ENCODE peak calls at places on chromosomes 12 and 14, in nine cellular contexts. H, U, G, Z, V, T, F, X and Q are unnamed samples. For H3K4me1 and H3K9me3, the result is how much of the 10 kb centered on the place peaks cover.

GRCh38 chr12:58916891-58917570 is 3.3 kb downstream of the LRIG3 start:
- DNase-seq in Z (no peak), H (peak), V (no peak), F (no peak), T (no peak), G (no peak), X (no peak), U (no peak), Q (peak)

GRCh38 chr12:3129301-3130052 is 52.3 kb downstream of the TSPAN9 start:
- DNase-seq in X (no peak), G (no peak), Z (no peak), U (no peak), V (no peak), F (no peak), H (no peak), T (no peak), Q (no peak)

GRCh38 chr14:101980700-101981099 is 16.3 kb downstream of the DYNC1H1 start:
- DNase-seq in Z (peak), T (no peak), V (no peak), G (peak), F (no peak), X (peak), H (no peak), U (no peak), Q (no peak)

GRCh38 chr12:6688543-6688999 is 604 bp downstream of the ZNF384 start:
- DNase-seq in F (peak), G (peak), U (peak), V (no peak), T (peak), X (peak), H (peak), Z (no peak), Q (no peak)

GRCh38 chr12:115135800-115136211 is 451.8 kb upstream of the TBX3 start:
- DNase-seq in G (no peak), X (peak), H (peak), V (no peak), T (no peak), F (no peak), Z (peak), U (peak), Q (no peak)

GRCh38 chr14:52473557-52473956 is 78.7 kb downstream of the TXNDC16 start:
- DNase-seq in V (no peak), T (no peak), H (peak), U (no peak), F (peak), X (no peak), G (peak), Z (no peak), Q (no peak)

GRCh38 chr12:124381454-124382207 is 86.7 kb downstream of the RFLNA start:
- DNase-seq in G (no peak), X (peak), H (peak), Z (peak), V (no peak), T (peak), F (no peak), U (no peak), Q (no peak)

GRCh38 chr12:56928262-56928661 is 5.9 kb downstream of the SDR9C7 start:
- DNase-seq in U (no peak), F (no peak), X (no peak), V (no peak), T (no peak), H (no peak), G (no peak), Z (no peak), Q (no peak)

GRCh38 chr12:107134558-107134957 is 41.2 kb upstream of the CRY1 start:
- DNase-seq in H (no peak), V (no peak), G (peak), F (peak), X (no peak), Z (no peak), U (no peak), T (no peak), Q (peak)

GRCh38 chr12:118424883-118425282 is 48.5 kb downstream of the SUDS3 start:
- DNase-seq in H (no peak), F (no peak), Z (no peak), G (no peak), V (no peak), T (no peak), U (no peak), X (no peak), Q (no peak)

GRCh38 chr12:121530600-121531355 is 50.0 kb downstream of the KDM2B start:
- DNase-seq in G (peak), H (peak), V (no peak), X (peak), T (no peak), U (no peak), F (peak), Z (peak), Q (no peak)

DNA sequence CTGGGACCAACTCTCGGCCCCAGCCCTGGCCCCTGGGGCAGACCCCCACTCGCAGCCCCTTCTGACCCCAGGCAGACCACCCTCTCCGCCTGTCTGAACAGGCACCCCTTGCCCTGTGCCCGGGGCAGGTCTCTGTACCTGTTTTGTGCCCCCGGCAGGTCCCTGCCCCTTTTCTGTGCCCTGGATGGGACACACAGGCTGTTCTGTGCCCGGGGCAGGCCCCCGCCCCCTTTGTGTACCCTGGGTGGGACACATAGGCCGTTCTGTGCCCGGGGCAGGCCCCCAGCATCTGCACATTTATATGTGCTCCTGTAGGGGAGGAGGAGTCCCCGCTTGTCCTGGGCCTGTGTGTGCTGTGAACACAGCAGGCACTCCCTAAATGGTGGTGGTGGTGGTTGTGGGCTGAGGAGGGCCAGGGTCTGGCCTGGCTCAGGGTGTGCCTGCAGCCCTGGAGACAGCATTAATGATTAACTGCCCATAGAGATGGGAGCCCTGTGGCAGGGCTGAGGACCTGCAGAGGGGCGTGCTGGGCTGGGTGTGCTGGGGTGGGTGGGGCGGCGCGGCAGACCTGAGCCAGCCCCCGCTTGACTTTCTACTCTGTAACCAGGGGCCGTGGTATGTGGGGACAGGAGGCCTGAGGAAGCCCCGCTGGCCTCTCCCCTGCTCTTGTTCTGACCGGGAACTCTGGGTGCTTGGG is 3.7 kb downstream of the FBRSL1 start:
- DNase-seq in U (no peak), T (peak), Z (no peak), F (no peak), X (no peak), H (no peak), G (no peak), V (no peak), Q (no peak)
- H3K4me1 ChIP-seq in U (under half), T (half or more), Z (half or more), F (half or more), X (under half), H (under half), G (under half), V (under half), Q (under half)

DNA sequence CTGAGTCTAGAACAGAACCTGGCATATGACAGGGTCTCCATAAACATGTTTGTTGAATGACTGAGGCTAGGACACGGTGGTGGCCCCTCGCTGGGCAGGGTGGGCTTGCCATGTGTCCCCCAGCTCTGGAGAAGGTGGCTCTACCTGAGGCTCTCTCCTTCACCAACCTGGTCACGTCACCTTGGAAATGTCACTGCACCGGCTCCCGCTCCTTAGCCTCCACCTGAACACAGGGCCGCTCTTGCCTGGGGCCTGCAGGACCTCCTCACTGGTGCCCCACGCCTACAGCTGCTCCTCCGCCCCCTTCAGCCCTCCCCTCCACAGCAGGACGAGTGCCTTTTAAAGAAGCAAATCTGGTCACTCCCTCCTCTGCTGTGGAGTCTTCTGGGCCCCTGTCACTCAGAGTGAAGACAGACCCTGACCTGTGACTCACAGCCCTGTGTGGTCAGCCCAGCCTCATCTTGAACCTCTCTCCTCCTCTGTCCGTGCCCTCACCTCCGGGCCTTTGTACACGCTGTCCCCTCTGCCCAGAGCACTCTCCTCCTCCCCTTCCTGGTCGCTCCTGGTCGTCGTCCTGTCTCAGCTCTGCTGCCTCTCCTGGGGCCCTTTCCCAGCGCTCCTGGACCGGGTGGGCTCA is 81.0 kb downstream of the ADGRD1 start:
- DNase-seq in G (no peak), T (no peak), V (no peak), F (no peak), Z (no peak), H (no peak), U (no peak), X (no peak), Q (no peak)
- H3K4me3 ChIP-seq in G (peak), T (no peak), V (no peak), F (no peak), Z (no peak), H (no peak), U (no peak), X (no peak), Q (no peak)

DNA sequence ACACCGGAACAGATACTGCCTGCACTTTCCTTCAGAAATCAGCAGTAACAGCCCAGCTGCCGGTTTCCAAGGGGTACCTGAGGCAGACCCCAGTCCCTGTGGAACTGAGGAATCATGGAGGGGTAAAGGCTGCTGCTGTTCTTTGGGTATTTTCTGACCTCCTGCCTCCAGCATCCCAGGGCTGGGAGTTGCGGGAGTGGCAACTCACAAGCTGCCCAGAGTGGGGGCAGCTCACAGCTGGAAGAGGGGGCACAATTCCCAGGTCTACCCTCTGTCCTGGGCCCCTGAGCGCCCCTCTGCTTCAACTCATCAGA is 9.6 kb downstream of the ZNF605 start:
- DNase-seq in X (no peak), V (no peak), G (no peak), Z (no peak), H (no peak), T (no peak), U (no peak), F (no peak), Q (no peak)
- H3K9me3 ChIP-seq in X (half or more), V (half or more), G (under half), Z (half or more), H (half or more), T (under half), U (under half), F (under half), Q (under half)

GRCh38 chr12:45987339-45987726 is 3.0 kb downstream of the SCAF11 start:
- DNase-seq in V (no peak), U (no peak), F (no peak), H (no peak), T (no peak), G (no peak), Z (no peak), X (no peak), Q (no peak)
- H3K4me1 ChIP-seq in V (under half), U (under half), F (half or more), H (under half), T (under half), G (half or more), Z (half or more), X (under half), Q (under half)

GRCh38 chr14:104650981-104651875 is 38.2 kb upstream of the INF2 start:
- DNase-seq in F (no peak), X (no peak), Z (peak), U (no peak), H (no peak), G (no peak), V (no peak), T (no peak), Q (no peak)

GRCh38 chr14:104647467-104648063 is 41.9 kb upstream of the INF2 start:
- DNase-seq in U (no peak), H (no peak), V (no peak), T (no peak), X (no peak), Z (peak), G (no peak), F (no peak), Q (no peak)

GRCh38 chr14:104652386-104652785 is 37.0 kb upstream of the INF2 start:
- DNase-seq in H (no peak), U (no peak), F (no peak), T (no peak), G (no peak), X (no peak), V (no peak), Z (no peak), Q (no peak)

GRCh38 chr14:104651876-104652260 is 37.5 kb upstream of the INF2 start:
- DNase-seq in U (no peak), X (no peak), Z (no peak), V (no peak), H (no peak), F (no peak), T (no peak), G (no peak), Q (no peak)

DNA sequence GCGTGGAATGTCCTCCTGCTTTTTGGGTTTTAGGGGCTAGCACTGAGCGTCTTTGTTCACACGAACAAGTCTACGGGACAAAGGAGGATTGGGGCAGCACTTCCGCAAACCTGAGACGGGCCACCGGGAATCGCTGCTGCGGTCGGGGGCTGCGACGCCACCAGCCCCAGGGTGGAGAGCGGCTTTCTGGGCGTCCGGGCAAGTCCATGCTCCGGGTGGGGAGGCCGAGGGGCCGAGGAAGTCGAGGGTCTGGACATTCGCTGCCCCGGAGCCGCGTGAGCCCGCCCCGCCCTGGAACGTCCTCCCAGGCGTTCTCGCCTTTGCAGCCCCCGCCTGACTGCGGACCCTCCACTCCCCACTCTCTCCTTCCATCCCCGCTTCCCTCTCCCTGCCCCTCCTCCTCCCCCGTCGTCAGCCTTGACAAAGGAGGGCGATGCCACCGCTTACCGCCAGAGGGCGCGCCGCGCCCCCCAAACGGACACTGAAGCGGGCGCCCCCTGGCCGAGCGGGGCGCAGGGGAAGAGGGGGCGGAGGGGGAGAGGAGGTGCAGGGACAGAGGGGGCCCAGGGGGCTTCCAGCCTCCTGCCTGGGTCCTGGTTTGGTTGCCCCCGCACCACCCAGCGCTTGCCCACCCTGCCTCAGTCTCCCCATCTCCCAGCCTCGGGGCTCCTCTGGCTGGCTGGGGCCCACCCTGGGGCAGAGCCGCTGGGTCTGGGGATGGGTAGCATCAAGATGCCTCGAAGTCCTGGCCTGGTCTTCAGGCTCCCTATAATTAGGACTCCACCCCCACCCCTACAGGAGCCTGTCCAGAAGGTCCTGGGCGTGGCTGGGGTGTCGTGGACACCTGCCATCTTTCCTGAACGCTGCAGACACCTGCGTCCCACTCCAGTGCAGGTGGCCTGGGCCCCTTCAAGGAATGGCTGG is 39.1 kb upstream of the INF2 start:
- DNase-seq in H (peak), X (peak), T (peak), Z (peak), G (peak), V (peak), U (peak), F (peak), Q (peak)
- H3K4me3 ChIP-seq in H (no peak), X (peak), T (peak), Z (peak), G (peak), V (peak), U (peak), F (no peak), Q (peak)

DNA sequence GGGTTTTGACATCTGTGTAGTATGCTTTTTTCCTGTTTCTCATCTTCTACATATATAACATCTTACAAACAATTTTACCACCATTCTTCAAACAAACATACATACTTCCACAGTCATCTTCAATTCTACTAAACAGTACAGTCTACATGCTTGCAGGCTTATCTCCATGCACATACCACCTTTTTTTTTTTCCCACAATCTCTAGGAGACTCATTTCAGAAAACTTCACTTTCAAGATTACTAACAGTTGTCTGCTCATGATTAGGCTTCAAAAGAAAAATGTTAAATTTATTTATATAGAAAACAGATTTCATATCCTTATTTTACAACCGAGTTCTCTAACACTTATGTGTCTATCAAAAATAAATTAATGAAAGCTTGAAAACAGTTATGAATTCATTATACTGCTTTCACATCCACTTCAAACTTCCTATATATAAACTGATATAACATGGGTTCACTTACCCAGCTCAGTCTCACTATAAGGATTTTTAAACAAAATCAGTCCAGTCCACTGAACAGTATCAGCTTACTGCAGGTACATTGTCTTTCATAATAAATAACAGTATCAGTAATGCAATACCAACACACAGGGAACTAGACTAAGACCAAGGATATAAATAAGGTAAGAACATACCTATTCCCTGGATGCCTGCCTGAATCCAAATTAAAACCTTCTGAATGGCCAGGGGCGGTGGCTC is 42.5 kb downstream of the LRP6 start:
- DNase-seq in U (no peak), X (no peak), G (no peak), T (no peak), V (no peak), H (no peak), Z (no peak), F (no peak), Q (no peak)
- H3K9me3 ChIP-seq in U (under half), X (under half), G (under half), T (under half), V (under half), H (under half), Z (under half), F (under half), Q (under half)

GRCh38 chr12:94971923-94972322 is 31.6 kb downstream of the NDUFA12 start:
- DNase-seq in F (no peak), Z (no peak), X (no peak), H (no peak), U (no peak), V (no peak), T (no peak), G (no peak), Q (no peak)

GRCh38 chr12:94969424-94969823 is 34.1 kb downstream of the NDUFA12 start:
- DNase-seq in X (no peak), V (no peak), T (no peak), H (no peak), G (peak), Z (no peak), F (no peak), U (no peak), Q (no peak)

GRCh38 chr12:94973202-94973601 is 30.3 kb downstream of the NDUFA12 start:
- DNase-seq in T (no peak), Z (no peak), F (no peak), H (no peak), G (peak), V (no peak), U (peak), X (no peak), Q (peak)

GRCh38 chr12:94970560-94970959 is 32.9 kb downstream of the NDUFA12 start:
- DNase-seq in G (no peak), T (no peak), V (no peak), X (no peak), F (no peak), Z (no peak), U (no peak), H (no peak), Q (no peak)

DNA sequence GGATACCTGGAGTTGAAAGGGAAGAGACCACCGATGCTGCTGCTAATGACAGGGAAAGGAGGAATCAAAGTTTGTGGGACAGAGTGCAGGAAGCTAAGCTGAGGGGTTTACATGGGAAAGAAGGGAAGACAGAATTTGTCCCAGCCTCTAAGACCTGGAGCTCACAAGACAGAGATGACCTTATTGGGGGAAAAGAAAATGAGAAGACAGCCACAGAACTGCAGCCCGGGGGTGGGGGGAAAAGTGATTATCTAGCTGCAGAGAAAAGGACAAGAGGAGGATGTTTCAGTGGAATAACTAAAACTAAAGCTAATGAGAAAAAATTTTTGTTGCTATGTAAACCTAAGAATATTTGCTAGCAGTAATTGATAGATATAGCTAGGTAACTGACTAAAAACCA is 30.7 kb downstream of the NDUFA12 start:
- DNase-seq in H (no peak), T (no peak), U (no peak), G (no peak), V (no peak), F (no peak), Z (no peak), X (no peak), Q (no peak)
- H3K4me1 ChIP-seq in H (under half), T (under half), U (under half), G (half or more), V (under half), F (under half), Z (under half), X (under half), Q (under half)

GRCh38 chr12:52007158-52007921 is 594 bp downstream of the TAMALIN start:
- DNase-seq in G (no peak), F (peak), Z (no peak), T (no peak), H (no peak), V (no peak), X (peak), U (no peak), Q (no peak)
- H3K4me3 ChIP-seq in G (peak), F (peak), Z (peak), T (peak), H (peak), V (no peak), X (peak), U (peak), Q (peak)